ENCODE peak calls at places on chromosome 4, in five cellular contexts. B, W, P, C and Z are unnamed samples.

GRCh38 chr4:185836268-185837084 is 24.5 kb upstream of the SORBS2 start:
- DNase-seq in B (no peak), W (no peak), P (no peak), C (no peak), Z (no peak)

GRCh38 chr4:16692493-16692892 is 206.0 kb downstream of the LDB2 start:
- DNase-seq in B (no peak), W (no peak), P (no peak), C (peak; percentile 77), Z (no peak)

GRCh38 chr4:70280567-70280966 is 38.2 kb downstream of the CSN3 start:
- DNase-seq in B (peak; percentile 53), W (no peak), P (no peak), C (no peak), Z (no peak)

GRCh38 chr4:108036252-108036651 is 46.6 kb downstream of the HADH start:
- DNase-seq in B (no peak), W (no peak), P (no peak), C (no peak), Z (no peak)

GRCh38 chr4:139015948-139016451 is 419 bp downstream of the NOCT start:
- DNase-seq in B (peak; percentile 59), W (peak; percentile 56), P (no peak), C (peak; percentile 61), Z (no peak)

GRCh38 chr4:89111833-89112563 is 665 bp downstream of the TIGD2 start:
- DNase-seq in B (peak; percentile 47), W (no peak), P (no peak), C (peak; percentile 94), Z (no peak)

GRCh38 chr4:99574530-99575314 is at the start of gene MTTP:
- DNase-seq in B (no peak), W (no peak), P (no peak), C (no peak), Z (no peak)

GRCh38 chr4:16860506-16860905 is 37.9 kb downstream of the LDB2 start:
- DNase-seq in B (no peak), W (no peak), P (no peak), C (peak; percentile 97), Z (peak; percentile 10)

GRCh38 chr4:124279741-124280140 is 432.8 kb downstream of the ANKRD50 start:
- DNase-seq in B (no peak), W (no peak), P (no peak), C (no peak), Z (no peak)

GRCh38 chr4:153649572-153649991 is 34.5 kb upstream of the TLR2 start:
- DNase-seq in B (no peak), W (no peak), P (no peak), C (peak; percentile 56), Z (no peak)

GRCh38 chr4:174847801-174848427 is 18.9 kb upstream of the GLRA3 start:
- DNase-seq in B (no peak), W (no peak), P (no peak), C (no peak), Z (no peak)

GRCh38 chr4:86496094-86497060 is 97.7 kb upstream of the PTPN13 start:
- DNase-seq in B (no peak), W (peak; percentile 48), P (no peak), C (peak; percentile 77), Z (peak; percentile 2)

GRCh38 chr4:23972805-23973204 is 83.0 kb upstream of the PPARGC1A start:
- DNase-seq in B (no peak), W (no peak), P (no peak), C (no peak), Z (no peak)

GRCh38 chr4:110306363-110306762 is 107.9 kb upstream of the ELOVL6 start:
- DNase-seq in B (no peak), W (no peak), P (no peak), C (no peak), Z (no peak)

GRCh38 chr4:1962980-1963379 is 45.8 kb downstream of the NELFA start:
- DNase-seq in B (no peak), W (no peak), P (no peak), C (no peak), Z (no peak)

GRCh38 chr4:6079965-6080364 is 61.7 kb upstream of the C4orf50 start:
- DNase-seq in B (no peak), W (no peak), P (no peak), C (no peak), Z (no peak)

GRCh38 chr4:152255437-152255836 is 280.5 kb downstream of the FBXW7 start:
- DNase-seq in B (no peak), W (no peak), P (no peak), C (peak; percentile 56), Z (peak; percentile 79)

GRCh38 chr4:14317351-14317750 is 684.9 kb upstream of the CPEB2 start:
- DNase-seq in B (no peak), W (no peak), P (no peak), C (no peak), Z (no peak)

GRCh38 chr4:10197952-10198351 is 81.4 kb upstream of the WDR1 start:
- DNase-seq in B (no peak), W (no peak), P (no peak), C (no peak), Z (no peak)
- H3K4me3 ChIP-seq in B (no peak overlapping the region), W (no peak overlapping the region), P (no peak overlapping the region), C (no peak overlapping the region), Z (no peak overlapping the region)

GRCh38 chr4:113741971-113742370 is 19.6 kb downstream of the CAMK2D start:
- DNase-seq in B (no peak), W (no peak), P (no peak), C (no peak), Z (no peak)

GRCh38 chr4:113744667-113745241 is 16.8 kb downstream of the CAMK2D start:
- DNase-seq in B (no peak), W (no peak), P (no peak), C (no peak), Z (no peak)

GRCh38 chr4:113745724-113746123 is 15.8 kb downstream of the CAMK2D start:
- DNase-seq in B (no peak), W (no peak), P (peak; percentile 26), C (no peak), Z (no peak)

GRCh38 chr4:113742643-113743042 is 18.9 kb downstream of the CAMK2D start:
- DNase-seq in B (no peak), W (no peak), P (no peak), C (no peak), Z (no peak)

GRCh38 chr4:113743690-113744089 is 17.8 kb downstream of the CAMK2D start:
- DNase-seq in B (no peak), W (no peak), P (no peak), C (no peak), Z (no peak)
- H3K36me3 ChIP-seq in B (no peaks in the 10 kb centered on the region), W (no peaks in the 10 kb centered on the region), P (no peaks in the 10 kb centered on the region), C (peaks cover 22% of the 10 kb centered on the region), Z (peaks cover 3% of the 10 kb centered on the region)

GRCh38 chr4:35106091-35106734 is 1138.1 kb downstream of the ARAP2 start:
- DNase-seq in B (no peak), W (no peak), P (no peak), C (no peak), Z (no peak)
- H3K4me3 ChIP-seq in B (no peak overlapping the region), W (no peak overlapping the region), P (no peak overlapping the region), C (no peak overlapping the region), Z (no peak overlapping the region)

DNA sequence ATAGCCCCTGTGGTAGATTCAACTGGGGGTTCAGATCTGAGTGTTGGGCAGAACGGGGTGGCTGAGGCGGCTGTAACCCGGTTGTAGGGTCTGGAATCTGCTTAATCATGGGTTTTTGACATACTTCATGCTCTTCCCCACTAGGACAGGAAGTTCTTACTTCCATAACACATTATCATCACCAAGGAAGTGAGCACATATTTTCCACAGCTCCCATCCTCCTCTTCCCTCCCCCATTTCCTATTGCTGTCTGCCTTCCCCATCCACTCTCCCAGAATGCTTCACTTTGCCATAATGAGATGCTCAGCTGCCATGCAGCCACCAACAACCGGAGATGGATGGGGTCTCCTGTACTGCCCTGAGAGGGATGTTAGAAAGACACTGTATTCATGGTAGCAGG is 6.4 kb upstream of the DCUN1D4 start:
- DNase-seq in B (no peak), W (no peak), P (no peak), C (peak; percentile 13), Z (peak; percentile 43)
- H3K36me3 ChIP-seq in B (no peaks in the 10 kb centered on the region), W (no peaks in the 10 kb centered on the region), P (no peaks in the 10 kb centered on the region), C (no peaks in the 10 kb centered on the region), Z (no peaks in the 10 kb centered on the region)

GRCh38 chr4:120080533-120080932 is 13.9 kb upstream of the MAD2L1 start:
- DNase-seq in B (no peak), W (no peak), P (no peak), C (no peak), Z (no peak)
- H3K4me3 ChIP-seq in B (no peak overlapping the region), W (no peak overlapping the region), P (no peak overlapping the region), C (no peak overlapping the region), Z (no peak overlapping the region)

DNA sequence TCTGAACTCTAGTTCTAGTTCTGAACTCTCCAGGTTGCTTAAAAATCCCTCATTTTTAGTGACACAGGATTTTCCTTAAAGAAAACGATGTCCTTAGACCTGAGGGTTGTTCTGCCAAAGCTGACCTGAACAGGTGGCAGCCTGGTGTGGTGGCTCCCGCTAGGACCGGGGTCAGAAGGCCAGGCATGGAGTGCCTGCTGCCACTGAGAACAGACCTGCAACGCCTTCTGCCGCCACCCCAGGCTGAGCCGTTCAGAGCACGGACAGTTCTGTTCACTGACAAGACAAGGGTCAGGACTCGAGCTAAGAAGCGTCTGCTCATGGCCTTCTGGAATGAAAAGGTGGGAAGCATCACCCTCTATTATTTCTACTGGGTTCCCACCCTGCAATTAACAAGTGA is 15.8 kb downstream of the DCTD start:
- DNase-seq in B (no peak), W (no peak), P (no peak), C (no peak), Z (no peak)
- H3K36me3 ChIP-seq in B (no peaks in the 10 kb centered on the region), W (no peaks in the 10 kb centered on the region), P (no peaks in the 10 kb centered on the region), C (peaks cover 33% of the 10 kb centered on the region), Z (peaks cover 15% of the 10 kb centered on the region)